ENCODE peak calls at places on chromosomes 7 and 10, in four cellular contexts. Q is Kasumi-1, S is Right ventricle myocardium superior, X is upper lobe of right lung. A is an unnamed sample.

GRCh38 chr10:128360783-128361182 is 234.6 kb upstream of the MKI67 start:
- DNase-seq in S (no peak), X (no peak), Q (no peak), A (no peak)

GRCh38 chr7:128100225-128100948 is 69.2 kb upstream of the LRRC4 start:
- DNase-seq in Q (no peak), X (no peak), S (peak; percentile 12), A (no peak)

GRCh38 chr10:61606971-61607907 is 55.5 kb upstream of the CABCOCO1 start:
- DNase-seq in Q (no peak), S (no peak), X (no peak), A (no peak)

GRCh38 chr10:102455893-102456471 is 4.6 kb upstream of the C10orf95 start:
- DNase-seq in S (no peak), X (no peak), Q (no peak), A (peak; percentile 45)

GRCh38 chr7:44914992-44915607 is 29.8 kb upstream of the PURB start:
- DNase-seq in Q (peak; percentile 13), X (no peak), S (no peak), A (no peak)

GRCh38 chr10:130301026-130301892 is 165.1 kb downstream of the GLRX3 start:
- DNase-seq in S (peak; percentile 88), X (peak; percentile 88), Q (no peak), A (peak; percentile 63)

GRCh38 chr7:132322981-132323380 is 253.3 kb downstream of the PLXNA4 start:
- DNase-seq in Q (no peak), X (no peak), S (no peak), A (no peak)

GRCh38 chr10:72250666-72251065 is 23.1 kb upstream of the DDIT4 start:
- DNase-seq in Q (no peak), X (no peak), S (peak; percentile 76), A (no peak)

A was measured in myocyte.